ENCODE peak calls at places on chromosomes 6 and 20, in five cellular contexts. D is GM23248, G is SK-N-SH, L is neural progenitor cell, S is OCI-LY7. H is an unnamed sample.

GRCh38 chr6:56842602-56843475 is 112.1 kb upstream of the BEND6 start:
- DNase-seq in D (peak; percentile 76), G (peak; percentile 36), L (no peak), S (no peak), H (peak; percentile 66)

GRCh38 chr20:64037498-64038213 is 1.7 kb downstream of the C20orf204 start:
- DNase-seq in G (no peak), L (no peak), S (no peak), D (no peak), H (peak; percentile 48)

GRCh38 chr6:166402582-166403277 is 20.0 kb upstream of the MPC1 start:
- DNase-seq in L (no peak), S (no peak), G (peak; percentile 80), D (peak; percentile 89), H (no peak)

GRCh38 chr20:32236819-32237218 is 29.1 kb downstream of the POFUT1 start:
- DNase-seq in L (no peak), S (no peak), D (no peak), G (no peak), H (no peak)

GRCh38 chr20:9945406-9945805 is 89.4 kb upstream of the ANKEF1 start:
- DNase-seq in S (no peak), D (peak; percentile 32), G (no peak), L (peak; percentile 9), H (no peak)

GRCh38 chr6:8481727-8482126 is 46.4 kb upstream of the SLC35B3 start:
- DNase-seq in S (no peak), G (no peak), D (peak; percentile 46), L (peak; percentile 36), H (peak; percentile 83)

GRCh38 chr20:621115-621756 is 11.1 kb upstream of the TCF15 start:
- DNase-seq in D (peak; percentile 81), G (no peak), L (no peak), S (no peak), H (no peak)

GRCh38 chr6:137266032-137266586 is 46.9 kb upstream of the IFNGR1 start:
- DNase-seq in L (no peak), S (no peak), D (no peak), G (no peak), H (no peak)

GRCh38 chr20:38084425-38084951 is 50.9 kb downstream of the RPRD1B start:
- DNase-seq in S (no peak), D (no peak), L (no peak), G (no peak), H (no peak)

GRCh38 chr6:11313207-11313606 is 80.7 kb upstream of the NEDD9 start:
- DNase-seq in G (no peak), D (no peak), L (no peak), S (no peak), H (no peak)

GRCh38 chr20:59948828-59949720 is 8.9 kb downstream of the FAM217B start:
- DNase-seq in S (peak; percentile 70), G (peak; percentile 44), D (peak; percentile 80), L (peak; percentile 62), H (peak; percentile 71)

GRCh38 chr6:32973144-32973854 is 4.9 kb downstream of the BRD2 start:
- DNase-seq in G (no peak), L (peak; percentile 90), D (peak; percentile 75), S (peak; percentile 62), H (peak; percentile 68)

GRCh38 chr6:31972709-31973350 is 892 bp upstream of the DXO start:
- DNase-seq in S (no peak), L (no peak), G (no peak), D (peak; percentile 87), H (no peak)

GRCh38 chr20:38196016-38196415 is 30.9 kb upstream of the TGM2 start:
- DNase-seq in S (no peak), G (no peak), D (no peak), L (no peak), H (no peak)

GRCh38 chr6:149336529-149336928 is 19.0 kb downstream of the TAB2 start:
- DNase-seq in S (no peak), G (no peak), L (no peak), D (peak; percentile 39), H (no peak)

GRCh38 chr6:11043961-11044711 is at the start of gene ELOVL2:
- DNase-seq in L (peak; percentile 82), G (peak; percentile 95), S (no peak), D (peak; percentile 74), H (peak; percentile 76)

GRCh38 chr20:50346372-50347347 is 156.0 kb downstream of the CEBPB start:
- DNase-seq in D (peak; percentile 90), S (no peak), G (peak; percentile 82), L (no peak), H (no peak)

GRCh38 chr6:16681260-16681873 is 79.9 kb downstream of the ATXN1 start:
- DNase-seq in S (no peak), G (no peak), D (peak; percentile 96), L (no peak), H (no peak)

GRCh38 chr6:149905911-149906371 is 8.0 kb upstream of the RAET1E start:
- DNase-seq in L (no peak), G (no peak), S (no peak), D (no peak), H (no peak)

GRCh38 chr6:20770776-20771175 is 236.5 kb downstream of the CDKAL1 start:
- DNase-seq in D (peak; percentile 20), G (no peak), S (no peak), L (no peak), H (no peak)

GRCh38 chr6:41289815-41290214 is 3.3 kb upstream of the TREM1 start:
- DNase-seq in S (no peak), L (peak; percentile 15), G (no peak), D (no peak), H (no peak)

GRCh38 chr6:30882764-30883475 is 1.4 kb upstream of the DDR1 start:
- DNase-seq in D (no peak), S (peak; percentile 82), G (peak; percentile 33), L (peak; percentile 82), H (peak; percentile 89)

GRCh38 chr6:72149715-72150114 is 263.4 kb downstream of the RIMS1 start:
- DNase-seq in G (no peak), L (no peak), D (no peak), S (no peak), H (no peak)

GRCh38 chr6:107173779-107174178 is 58.5 kb upstream of the BEND3 start:
- DNase-seq in L (no peak), G (no peak), S (no peak), D (peak; percentile 23), H (no peak)

GRCh38 chr6:133568970-133569889 is 319.7 kb upstream of the TCF21 start:
- DNase-seq in D (peak; percentile 98), S (peak; percentile 8), G (peak; percentile 50), L (peak; percentile 75), H (peak; percentile 77)

GRCh38 chr6:144335914-144336313 is 50.8 kb downstream of the UTRN start:
- DNase-seq in S (peak; percentile 61), D (no peak), L (no peak), G (no peak), H (no peak)

GRCh38 chr6:75081920-75082319 is 123.9 kb downstream of the COL12A1 start:
- DNase-seq in L (no peak), S (no peak), G (no peak), D (no peak), H (no peak)

GRCh38 chr6:100153656-100154055 is 159.6 kb upstream of the MCHR2 start:
- DNase-seq in D (no peak), L (no peak), G (no peak), S (no peak), H (no peak)

GRCh38 chr20:2287504-2287903 is 8.3 kb upstream of the TGM3 start:
- DNase-seq in D (no peak), S (no peak), G (no peak), L (no peak), H (no peak)

GRCh38 chr20:36629719-36630340 is 16.2 kb downstream of the SLA2 start:
- DNase-seq in G (no peak), D (no peak), L (no peak), S (peak; percentile 78), H (no peak)

GRCh38 chr6:119541132-119541905 is 191.8 kb upstream of the MAN1A1 start:
- DNase-seq in G (peak; percentile 4), L (no peak), S (no peak), D (peak; percentile 98), H (no peak)

GRCh38 chr6:147834377-147834776 is 325.9 kb downstream of the SAMD5 start:
- DNase-seq in G (no peak), L (no peak), D (no peak), S (no peak), H (no peak)

GRCh38 chr6:98486052-98486451 is 348.3 kb upstream of the POU3F2 start:
- DNase-seq in S (no peak), G (peak; percentile 3), L (peak; percentile 30), D (no peak), H (peak; percentile 30)

GRCh38 chr6:20211037-20211940 is 980 bp downstream of the MBOAT1 start:
- DNase-seq in G (no peak), L (peak; percentile 14), S (no peak), D (peak; percentile 51), H (peak; percentile 78)

GRCh38 chr6:43296780-43297494 is 1.1 kb upstream of the SLC22A7 start:
- DNase-seq in S (no peak), D (no peak), L (peak; percentile 35), G (no peak), H (no peak)
- H3K27ac ChIP-seq in S (no peak overlapping the region), D (no peak overlapping the region), L (no peak overlapping the region), G (no peak overlapping the region), H (no peak overlapping the region)

DNA sequence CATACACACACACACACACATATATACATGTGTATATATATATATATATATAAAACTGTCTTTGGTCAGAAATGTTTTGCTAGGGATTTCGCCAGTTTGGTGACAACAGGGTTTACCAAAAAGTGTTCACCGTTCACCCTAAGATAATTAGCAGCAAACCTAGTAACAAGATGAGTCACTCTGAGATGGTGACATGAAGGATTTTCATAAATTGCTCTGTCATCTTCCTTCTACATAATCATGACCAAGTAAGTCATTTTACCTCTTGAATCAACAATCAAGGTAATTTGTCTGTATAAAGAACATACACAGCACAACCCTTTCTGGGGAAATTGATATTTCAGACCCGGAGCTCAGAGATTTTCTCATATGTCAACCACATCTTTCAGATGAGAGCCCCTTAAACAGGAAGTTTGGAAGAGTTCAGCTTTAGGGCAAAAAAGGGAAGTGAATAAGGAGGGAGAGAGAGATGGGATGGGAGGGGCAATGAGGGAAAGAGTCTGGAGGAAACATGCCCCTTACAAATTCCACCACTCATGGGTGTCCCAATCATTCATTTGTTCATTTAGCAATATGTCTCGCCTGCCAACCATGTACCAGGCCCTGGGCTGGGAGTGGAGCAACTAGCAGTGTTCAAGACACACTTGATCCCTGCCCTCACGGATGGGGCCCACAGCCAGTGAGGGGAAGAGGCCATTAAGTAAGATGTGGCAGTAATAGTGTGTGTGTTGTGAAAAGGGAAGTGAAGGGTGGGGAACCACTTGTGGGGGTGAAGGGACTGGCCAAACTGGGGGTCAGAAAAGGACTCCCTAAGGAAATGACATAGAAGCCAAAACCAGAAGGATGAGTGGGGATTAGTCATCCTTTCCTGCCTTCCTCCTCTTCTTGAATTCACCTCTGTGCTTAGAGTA is 191.0 kb downstream of the MAFB start:
- DNase-seq in L (no peak), D (peak; percentile 71), G (no peak), S (no peak), H (no peak)
- TF ChIP-seq EZH2phosphoT487 in L (no peak), D (no peak), G (no peak), S (no peak), H (no peak)

GRCh38 chr20:20367681-20368413 is at the start of gene INSM1:
- DNase-seq in L (peak; percentile 90), G (peak; percentile 47), D (no peak), S (no peak), H (peak; percentile 75)
- H3K27ac ChIP-seq in L (no peak within 1 kb of the TSS), G (no peak within 1 kb of the TSS), D (no peak within 1 kb of the TSS), S (no peak within 1 kb of the TSS), H (no peak within 1 kb of the TSS)

DNA sequence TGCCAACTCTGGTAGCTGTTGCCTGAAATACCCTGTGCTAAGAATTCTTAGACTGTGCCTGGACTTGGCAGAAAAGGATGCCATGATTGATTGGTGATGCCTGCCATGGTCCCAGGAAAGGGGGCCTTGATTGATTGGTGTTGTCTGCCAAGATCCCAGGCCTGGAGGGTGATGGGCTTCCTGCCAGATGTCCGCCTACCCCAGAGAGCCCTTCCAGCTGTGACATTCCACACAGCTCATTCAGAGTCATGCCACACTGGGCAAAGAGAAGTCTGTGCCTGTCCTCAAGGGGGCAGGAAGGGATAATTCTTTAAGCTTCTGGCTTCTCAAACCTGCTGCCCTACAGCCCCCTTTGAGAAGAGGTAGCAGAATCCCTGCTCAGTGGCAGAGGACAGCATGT is 24.6 kb downstream of the RIMS4 start:
- DNase-seq in D (peak; percentile 54), L (peak; percentile 58), S (no peak), G (peak; percentile 84), H (peak; percentile 83)
- TF ChIP-seq EZH2phosphoT487 in D (no peak), L (no peak), S (no peak), G (no peak), H (no peak)

H was measured in GM23338.